ENCODE peak calls at places on chromosome 2, in ten cellular contexts. One of them, this sample, is unnamed.

GRCh38 chr2:63764630-63765029 is 77.1 kb upstream of the UGP2 start:
- DNase-seq in DMS153: no peak
- DNase-seq in effector memory CD8-positive, alpha-beta T cell: no peak
- DNase-seq in astrocyte of the cerebellum: no peak
- DNase-seq in fibroblast of villous mesenchyme: no peak
- DNase-seq in kidney glomerular epithelial cell: no peak
- DNase-seq in AG09309: no peak
- DNase-seq in GM06990: no peak
- DNase-seq in psoas muscle: no peak
- DNase-seq in left ventricle myocardium superior: no peak
- DNase-seq in this sample: no peak

GRCh38 chr2:21819475-21819874 is 695.7 kb downstream of the TDRD15 start:
- DNase-seq in DMS153: no peak
- DNase-seq in effector memory CD8-positive, alpha-beta T cell: no peak
- DNase-seq in astrocyte of the cerebellum: no peak
- DNase-seq in fibroblast of villous mesenchyme: peak; percentile 13
- DNase-seq in kidney glomerular epithelial cell: no peak
- DNase-seq in AG09309: no peak
- DNase-seq in GM06990: no peak
- DNase-seq in psoas muscle: no peak
- DNase-seq in left ventricle myocardium superior: no peak
- DNase-seq in this sample: no peak

GRCh38 chr2:32452338-32453064 is 95.7 kb downstream of the BIRC6 start:
- DNase-seq in DMS153: no peak
- DNase-seq in effector memory CD8-positive, alpha-beta T cell: no peak
- DNase-seq in astrocyte of the cerebellum: no peak
- DNase-seq in fibroblast of villous mesenchyme: no peak
- DNase-seq in kidney glomerular epithelial cell: no peak
- DNase-seq in AG09309: no peak
- DNase-seq in GM06990: no peak
- DNase-seq in psoas muscle: no peak
- DNase-seq in left ventricle myocardium superior: no peak
- DNase-seq in this sample: no peak

GRCh38 chr2:172921538-172922236 is 154.0 kb upstream of the MAP3K20 start:
- DNase-seq in DMS153: no peak
- DNase-seq in effector memory CD8-positive, alpha-beta T cell: no peak
- DNase-seq in astrocyte of the cerebellum: no peak
- DNase-seq in fibroblast of villous mesenchyme: peak; percentile 56
- DNase-seq in kidney glomerular epithelial cell: peak; percentile 71
- DNase-seq in AG09309: peak; percentile 13
- DNase-seq in GM06990: no peak
- DNase-seq in psoas muscle: no peak
- DNase-seq in left ventricle myocardium superior: no peak
- DNase-seq in this sample: no peak

GRCh38 chr2:226308981-226309380 is 490.6 kb downstream of the IRS1 start:
- DNase-seq in DMS153: no peak
- DNase-seq in effector memory CD8-positive, alpha-beta T cell: no peak
- DNase-seq in astrocyte of the cerebellum: peak; percentile 5
- DNase-seq in fibroblast of villous mesenchyme: peak; percentile 28
- DNase-seq in kidney glomerular epithelial cell: no peak
- DNase-seq in AG09309: peak; percentile 52
- DNase-seq in GM06990: no peak
- DNase-seq in psoas muscle: peak; percentile 45
- DNase-seq in left ventricle myocardium superior: peak; percentile 28
- DNase-seq in this sample: no peak

GRCh38 chr2:109256921-109257320 is 127.9 kb downstream of the SH3RF3 start:
- DNase-seq in DMS153: no peak
- DNase-seq in effector memory CD8-positive, alpha-beta T cell: no peak
- DNase-seq in astrocyte of the cerebellum: no peak
- DNase-seq in fibroblast of villous mesenchyme: peak; percentile 52
- DNase-seq in kidney glomerular epithelial cell: no peak
- DNase-seq in AG09309: no peak
- DNase-seq in GM06990: no peak
- DNase-seq in psoas muscle: peak; percentile 78
- DNase-seq in left ventricle myocardium superior: no peak
- DNase-seq in this sample: no peak

GRCh38 chr2:129015886-129016285 is 697.2 kb upstream of the HS6ST1 start:
- DNase-seq in DMS153: no peak
- DNase-seq in effector memory CD8-positive, alpha-beta T cell: no peak
- DNase-seq in astrocyte of the cerebellum: no peak
- DNase-seq in fibroblast of villous mesenchyme: no peak
- DNase-seq in kidney glomerular epithelial cell: no peak
- DNase-seq in AG09309: no peak
- DNase-seq in GM06990: no peak
- DNase-seq in psoas muscle: no peak
- DNase-seq in left ventricle myocardium superior: no peak
- DNase-seq in this sample: no peak

GRCh38 chr2:36352024-36352398 is 3.6 kb upstream of the CRIM1 start:
- DNase-seq in DMS153: peak; percentile 45
- DNase-seq in effector memory CD8-positive, alpha-beta T cell: peak; percentile 16
- DNase-seq in astrocyte of the cerebellum: no peak
- DNase-seq in fibroblast of villous mesenchyme: peak; percentile 67
- DNase-seq in kidney glomerular epithelial cell: peak; percentile 55
- DNase-seq in AG09309: no peak
- DNase-seq in GM06990: no peak
- DNase-seq in psoas muscle: no peak
- DNase-seq in left ventricle myocardium superior: no peak
- DNase-seq in this sample: peak; percentile 10

GRCh38 chr2:170249761-170250160 is 71.8 kb downstream of the MYO3B start:
- DNase-seq in DMS153: no peak
- DNase-seq in effector memory CD8-positive, alpha-beta T cell: no peak
- DNase-seq in astrocyte of the cerebellum: no peak
- DNase-seq in fibroblast of villous mesenchyme: no peak
- DNase-seq in kidney glomerular epithelial cell: no peak
- DNase-seq in AG09309: no peak
- DNase-seq in GM06990: no peak
- DNase-seq in psoas muscle: no peak
- DNase-seq in left ventricle myocardium superior: no peak
- DNase-seq in this sample: no peak

GRCh38 chr2:29075894-29076700 is 1.8 kb upstream of the PCARE start:
- DNase-seq in DMS153: no peak
- DNase-seq in effector memory CD8-positive, alpha-beta T cell: no peak
- DNase-seq in astrocyte of the cerebellum: no peak
- DNase-seq in fibroblast of villous mesenchyme: no peak
- DNase-seq in kidney glomerular epithelial cell: no peak
- DNase-seq in AG09309: no peak
- DNase-seq in GM06990: no peak
- DNase-seq in psoas muscle: no peak
- DNase-seq in left ventricle myocardium superior: no peak
- DNase-seq in this sample: no peak

GRCh38 chr2:13919981-13920382 is 712.5 kb upstream of the LRATD1 start:
- DNase-seq in DMS153: no peak
- DNase-seq in effector memory CD8-positive, alpha-beta T cell: no peak
- DNase-seq in astrocyte of the cerebellum: no peak
- DNase-seq in fibroblast of villous mesenchyme: peak; percentile 0
- DNase-seq in kidney glomerular epithelial cell: no peak
- DNase-seq in AG09309: no peak
- DNase-seq in GM06990: no peak
- DNase-seq in psoas muscle: no peak
- DNase-seq in left ventricle myocardium superior: no peak
- DNase-seq in this sample: no peak

GRCh38 chr2:194730266-194730665 is 926.8 kb upstream of the SLC39A10 start:
- DNase-seq in DMS153: no peak
- DNase-seq in effector memory CD8-positive, alpha-beta T cell: no peak
- DNase-seq in astrocyte of the cerebellum: no peak
- DNase-seq in fibroblast of villous mesenchyme: no peak
- DNase-seq in kidney glomerular epithelial cell: no peak
- DNase-seq in AG09309: no peak
- DNase-seq in GM06990: no peak
- DNase-seq in psoas muscle: no peak
- DNase-seq in left ventricle myocardium superior: no peak
- DNase-seq in this sample: no peak

GRCh38 chr2:222733846-222734689 is 62.6 kb downstream of the MOGAT1 start:
- DNase-seq in DMS153: no peak
- DNase-seq in effector memory CD8-positive, alpha-beta T cell: no peak
- DNase-seq in astrocyte of the cerebellum: no peak
- DNase-seq in fibroblast of villous mesenchyme: no peak
- DNase-seq in kidney glomerular epithelial cell: no peak
- DNase-seq in AG09309: no peak
- DNase-seq in GM06990: no peak
- DNase-seq in psoas muscle: no peak
- DNase-seq in left ventricle myocardium superior: peak; percentile 62
- DNase-seq in this sample: no peak

GRCh38 chr2:76667764-76668163 is 854.4 kb downstream of the LRRTM4 start:
- DNase-seq in DMS153: no peak
- DNase-seq in effector memory CD8-positive, alpha-beta T cell: no peak
- DNase-seq in astrocyte of the cerebellum: no peak
- DNase-seq in fibroblast of villous mesenchyme: no peak
- DNase-seq in kidney glomerular epithelial cell: no peak
- DNase-seq in AG09309: no peak
- DNase-seq in GM06990: no peak
- DNase-seq in psoas muscle: no peak
- DNase-seq in left ventricle myocardium superior: no peak
- DNase-seq in this sample: no peak

GRCh38 chr2:207683879-207684627 is 27.4 kb upstream of the CCNYL1 start:
- DNase-seq in DMS153: no peak
- DNase-seq in effector memory CD8-positive, alpha-beta T cell: no peak
- DNase-seq in astrocyte of the cerebellum: no peak
- DNase-seq in fibroblast of villous mesenchyme: peak; percentile 87
- DNase-seq in kidney glomerular epithelial cell: peak; percentile 96
- DNase-seq in AG09309: peak; percentile 82
- DNase-seq in GM06990: no peak
- DNase-seq in psoas muscle: no peak
- DNase-seq in left ventricle myocardium superior: no peak
- DNase-seq in this sample: no peak

GRCh38 chr2:64538764-64539433 is 14.8 kb downstream of the AFTPH start:
- DNase-seq in DMS153: no peak
- DNase-seq in effector memory CD8-positive, alpha-beta T cell: no peak
- DNase-seq in astrocyte of the cerebellum: no peak
- DNase-seq in fibroblast of villous mesenchyme: peak; percentile 7
- DNase-seq in kidney glomerular epithelial cell: no peak
- DNase-seq in AG09309: no peak
- DNase-seq in GM06990: no peak
- DNase-seq in psoas muscle: no peak
- DNase-seq in left ventricle myocardium superior: no peak
- DNase-seq in this sample: no peak

GRCh38 chr2:69100220-69100723 is 87.3 kb downstream of the ANTXR1 start:
- DNase-seq in DMS153: no peak
- DNase-seq in effector memory CD8-positive, alpha-beta T cell: no peak
- DNase-seq in astrocyte of the cerebellum: no peak
- DNase-seq in fibroblast of villous mesenchyme: peak; percentile 92
- DNase-seq in kidney glomerular epithelial cell: no peak
- DNase-seq in AG09309: peak; percentile 77
- DNase-seq in GM06990: no peak
- DNase-seq in psoas muscle: peak; percentile 63
- DNase-seq in left ventricle myocardium superior: peak; percentile 31
- DNase-seq in this sample: no peak

GRCh38 chr2:64649013-64649484 is 4.7 kb downstream of the SERTAD2 start:
- DNase-seq in DMS153: no peak
- DNase-seq in effector memory CD8-positive, alpha-beta T cell: no peak
- DNase-seq in astrocyte of the cerebellum: no peak
- DNase-seq in fibroblast of villous mesenchyme: no peak
- DNase-seq in kidney glomerular epithelial cell: no peak
- DNase-seq in AG09309: no peak
- DNase-seq in GM06990: no peak
- DNase-seq in psoas muscle: no peak
- DNase-seq in left ventricle myocardium superior: no peak
- DNase-seq in this sample: no peak

GRCh38 chr2:185208261-185208660 is 530.3 kb upstream of the FSIP2 start:
- DNase-seq in DMS153: no peak
- DNase-seq in effector memory CD8-positive, alpha-beta T cell: no peak
- DNase-seq in astrocyte of the cerebellum: peak; percentile 50
- DNase-seq in fibroblast of villous mesenchyme: peak; percentile 4
- DNase-seq in kidney glomerular epithelial cell: peak; percentile 13
- DNase-seq in AG09309: no peak
- DNase-seq in GM06990: no peak
- DNase-seq in psoas muscle: no peak
- DNase-seq in left ventricle myocardium superior: no peak
- DNase-seq in this sample: no peak

GRCh38 chr2:16773080-16773713 is 107.6 kb upstream of the CYRIA start:
- DNase-seq in DMS153: peak; percentile 43
- DNase-seq in effector memory CD8-positive, alpha-beta T cell: no peak
- DNase-seq in astrocyte of the cerebellum: peak; percentile 48
- DNase-seq in fibroblast of villous mesenchyme: peak; percentile 57
- DNase-seq in kidney glomerular epithelial cell: peak; percentile 70
- DNase-seq in AG09309: peak; percentile 25
- DNase-seq in GM06990: no peak
- DNase-seq in psoas muscle: no peak
- DNase-seq in left ventricle myocardium superior: no peak
- DNase-seq in this sample: no peak

GRCh38 chr2:62768615-62769014 is 63.1 kb downstream of the EHBP1 start:
- DNase-seq in DMS153: no peak
- DNase-seq in effector memory CD8-positive, alpha-beta T cell: no peak
- DNase-seq in astrocyte of the cerebellum: no peak
- DNase-seq in fibroblast of villous mesenchyme: no peak
- DNase-seq in kidney glomerular epithelial cell: no peak
- DNase-seq in AG09309: no peak
- DNase-seq in GM06990: no peak
- DNase-seq in psoas muscle: no peak
- DNase-seq in left ventricle myocardium superior: no peak
- DNase-seq in this sample: no peak

GRCh38 chr2:234989183-234989701 is 37.4 kb downstream of the SH3BP4 start:
- DNase-seq in DMS153: peak; percentile 45
- DNase-seq in effector memory CD8-positive, alpha-beta T cell: no peak
- DNase-seq in astrocyte of the cerebellum: no peak
- DNase-seq in fibroblast of villous mesenchyme: no peak
- DNase-seq in kidney glomerular epithelial cell: peak; percentile 33
- DNase-seq in AG09309: no peak
- DNase-seq in GM06990: no peak
- DNase-seq in psoas muscle: peak; percentile 85
- DNase-seq in left ventricle myocardium superior: peak; percentile 87
- DNase-seq in this sample: no peak

GRCh38 chr2:24822049-24822706 is 29.0 kb downstream of the CENPO start:
- DNase-seq in DMS153: peak; percentile 18
- DNase-seq in effector memory CD8-positive, alpha-beta T cell: no peak
- DNase-seq in astrocyte of the cerebellum: peak; percentile 79
- DNase-seq in fibroblast of villous mesenchyme: no peak
- DNase-seq in kidney glomerular epithelial cell: no peak
- DNase-seq in AG09309: no peak
- DNase-seq in GM06990: no peak
- DNase-seq in psoas muscle: no peak
- DNase-seq in left ventricle myocardium superior: no peak
- DNase-seq in this sample: no peak

GRCh38 chr2:84939426-84940087 is 31.4 kb upstream of the KCMF1 start:
- DNase-seq in DMS153: no peak
- DNase-seq in effector memory CD8-positive, alpha-beta T cell: peak; percentile 66
- DNase-seq in astrocyte of the cerebellum: no peak
- DNase-seq in fibroblast of villous mesenchyme: no peak
- DNase-seq in kidney glomerular epithelial cell: no peak
- DNase-seq in AG09309: no peak
- DNase-seq in GM06990: peak; percentile 89
- DNase-seq in psoas muscle: no peak
- DNase-seq in left ventricle myocardium superior: no peak
- DNase-seq in this sample: peak; percentile 99

GRCh38 chr2:39243469-39244123 is at the start of gene CDKL4:
- DNase-seq in DMS153: peak; percentile 32
- DNase-seq in effector memory CD8-positive, alpha-beta T cell: no peak
- DNase-seq in astrocyte of the cerebellum: no peak
- DNase-seq in fibroblast of villous mesenchyme: peak; percentile 22
- DNase-seq in kidney glomerular epithelial cell: no peak
- DNase-seq in AG09309: no peak
- DNase-seq in GM06990: no peak
- DNase-seq in psoas muscle: no peak
- DNase-seq in left ventricle myocardium superior: peak; percentile 54
- DNase-seq in this sample: no peak

GRCh38 chr2:61018319-61018750 is 280 bp upstream of the PUS10 start:
- DNase-seq in DMS153: no peak
- DNase-seq in effector memory CD8-positive, alpha-beta T cell: no peak
- DNase-seq in astrocyte of the cerebellum: peak; percentile 5
- DNase-seq in fibroblast of villous mesenchyme: no peak
- DNase-seq in kidney glomerular epithelial cell: no peak
- DNase-seq in AG09309: no peak
- DNase-seq in GM06990: no peak
- DNase-seq in psoas muscle: no peak
- DNase-seq in left ventricle myocardium superior: no peak
- DNase-seq in this sample: no peak

GRCh38 chr2:169363570-169364150 is 1.3 kb upstream of the LRP2 start:
- DNase-seq in DMS153: no peak
- DNase-seq in effector memory CD8-positive, alpha-beta T cell: no peak
- DNase-seq in astrocyte of the cerebellum: no peak
- DNase-seq in fibroblast of villous mesenchyme: no peak
- DNase-seq in kidney glomerular epithelial cell: no peak
- DNase-seq in AG09309: no peak
- DNase-seq in GM06990: peak; percentile 22
- DNase-seq in psoas muscle: peak; percentile 49
- DNase-seq in left ventricle myocardium superior: peak; percentile 37
- DNase-seq in this sample: no peak